ENCODE peak calls at places on chromosomes 4 and X, in ten cellular contexts. E is GM03348; A is fibroblast of villous mesenchyme; U is mammary epithelial cell; P is activated CD8-positive, alpha-beta memory T cell treated with anti-CD3 and anti-CD28 coated beads for 24 hours; D is substantia nigra; O is ecto neural progenitor cell; S is non-pigmented ciliary epithelial cell; V is GM23248; X is natural killer cell. G is an unnamed sample.

GRCh38 chrX:9458516-9459078 is 6.3 kb upstream of the TBL1X start:
- DNase-seq in U (no peak), A (no peak), V (no peak), E (no peak), X (no peak), D (no peak), P (no peak), S (no peak), O (no peak), G (no peak)

GRCh38 chr4:145709843-145710242 is 29.9 kb downstream of the C4orf51 start:
- DNase-seq in V (peak; percentile 95), U (peak; percentile 90), X (no peak), P (no peak), E (peak; percentile 81), O (no peak), A (peak; percentile 83), D (no peak), S (peak; percentile 87), G (no peak)

GRCh38 chrX:69493193-69493592 is 10.9 kb upstream of the NALF2 start:
- DNase-seq in S (no peak), O (no peak), U (peak; percentile 20), V (peak; percentile 9), P (no peak), A (no peak), X (no peak), D (no peak), E (peak; percentile 14), G (peak; percentile 39)

GRCh38 chr4:147192679-147193078 is 247.0 kb upstream of the TTC29 start:
- DNase-seq in U (no peak), S (no peak), D (no peak), X (no peak), E (no peak), A (no peak), O (no peak), P (no peak), V (no peak), G (no peak)

GRCh38 chrX:11269006-11269405 is 24.2 kb upstream of the AMELX start:
- DNase-seq in V (no peak), U (no peak), P (no peak), E (no peak), O (no peak), A (no peak), D (no peak), X (no peak), S (no peak), G (no peak)

GRCh38 chr4:149701733-149702132 is 113.9 kb downstream of the IQCM start:
- DNase-seq in U (no peak), A (no peak), P (no peak), D (no peak), V (no peak), O (no peak), E (no peak), X (no peak), S (no peak), G (no peak)

GRCh38 chrX:45850775-45851433 is 650.2 kb upstream of the DIPK2B start:
- DNase-seq in E (peak; percentile 44), U (peak; percentile 44), D (no peak), P (peak; percentile 72), V (peak; percentile 60), A (peak; percentile 47), S (no peak), X (no peak), O (peak; percentile 61), G (no peak)

GRCh38 chr4:153936121-153936520 is 147.2 kb upstream of the SFRP2 start:
- DNase-seq in P (no peak), U (no peak), X (no peak), V (no peak), A (no peak), E (no peak), S (no peak), O (no peak), D (no peak), G (no peak)

GRCh38 chrX:124619710-124620109 is 273.3 kb downstream of the SH2D1A start:
- DNase-seq in P (no peak), V (peak; percentile 0), U (no peak), X (no peak), A (no peak), D (no peak), E (no peak), S (no peak), O (no peak), G (no peak)